ENCODE peak calls at places on chromosomes 2 and 18, in eight cellular contexts. N, L, O, G, I, Q, B and V are unnamed samples.

GRCh38 chr2:45263147-45263546 is 253.9 kb upstream of the SIX2 start:
- DNase-seq in N (no peak), L (no peak), O (no peak), G (no peak), I (peak), Q (no peak), B (no peak), V (no peak)

GRCh38 chr2:69693472-69694450 is 48.2 kb upstream of the ANXA4 start:
- DNase-seq in N (peak), L (no peak), O (no peak), G (no peak), I (no peak), Q (no peak), B (no peak), V (no peak)

GRCh38 chr2:767440-767839 is 90.2 kb upstream of the TMEM18 start:
- DNase-seq in N (peak), L (no peak), O (no peak), G (no peak), I (no peak), Q (no peak), B (no peak), V (no peak)

GRCh38 chr18:9362869-9363268 is 28.3 kb downstream of the TWSG1 start:
- DNase-seq in N (no peak), L (peak), O (no peak), G (no peak), I (no peak), Q (no peak), B (no peak), V (no peak)

GRCh38 chr2:8016688-8017087 is 665.2 kb upstream of the ID2 start:
- DNase-seq in N (no peak), L (no peak), O (no peak), G (no peak), I (no peak), Q (no peak), B (no peak), V (no peak)

GRCh38 chr2:190477563-190478454 is 56.7 kb downstream of the NEMP2 start:
- DNase-seq in N (no peak), L (peak), O (no peak), G (no peak), I (no peak), Q (peak), B (no peak), V (no peak)

GRCh38 chr18:31102941-31103340 is 720 bp upstream of the DSC2 start:
- DNase-seq in N (no peak), L (no peak), O (no peak), G (no peak), I (no peak), Q (no peak), B (no peak), V (no peak)

GRCh38 chr18:37421349-37422080 is 144.1 kb downstream of the CELF4 start:
- DNase-seq in N (no peak), L (no peak), O (no peak), G (no peak), I (no peak), Q (peak), B (no peak), V (no peak)

GRCh38 chr18:78406743-78407455 is 572.7 kb upstream of the SALL3 start:
- DNase-seq in N (no peak), L (no peak), O (no peak), G (no peak), I (no peak), Q (no peak), B (no peak), V (no peak)

GRCh38 chr18:63025251-63025710 is 294.3 kb downstream of the BCL2 start:
- DNase-seq in N (no peak), L (no peak), O (peak), G (peak), I (peak), Q (no peak), B (no peak), V (peak)
- TF ChIP-seq CTCF in N (no peak), L (no peak), O (peak), G (no peak), I (peak), Q (peak), B (no peak), V (peak)

GRCh38 chr18:57121542-57122112 is 25.3 kb upstream of the BOD1L2 start:
- DNase-seq in N (no peak), L (no peak), O (peak), G (peak), I (no peak), Q (no peak), B (no peak), V (no peak)
- TF ChIP-seq CTCF in N (no peak), L (no peak), O (peak), G (no peak), I (no peak), Q (no peak), B (no peak), V (no peak)

GRCh38 chr2:28155071-28155470 is 237.6 kb upstream of the FOSL2 start:
- DNase-seq in N (no peak), L (no peak), O (no peak), G (no peak), I (no peak), Q (no peak), B (no peak), V (no peak)

GRCh38 chr2:28153851-28154250 is 238.8 kb upstream of the FOSL2 start:
- DNase-seq in N (no peak), L (no peak), O (no peak), G (no peak), I (no peak), Q (no peak), B (no peak), V (no peak)

GRCh38 chr2:28152585-28153284 is 239.9 kb upstream of the FOSL2 start:
- DNase-seq in N (no peak), L (peak), O (no peak), G (no peak), I (no peak), Q (peak), B (no peak), V (peak)

GRCh38 chr2:28150994-28151393 is 241.7 kb upstream of the FOSL2 start:
- DNase-seq in N (no peak), L (no peak), O (no peak), G (no peak), I (no peak), Q (no peak), B (no peak), V (no peak)

GRCh38 chr2:28155627-28156026 is 237.0 kb upstream of the FOSL2 start:
- DNase-seq in N (no peak), L (no peak), O (no peak), G (peak), I (peak), Q (no peak), B (no peak), V (peak)
- TF ChIP-seq CTCF in N (peak), L (peak), O (peak), G (peak), I (peak), Q (peak), B (peak), V (peak)

GRCh38 chr18:68623342-68623741 is 91.6 kb downstream of the TMX3 start:
- DNase-seq in N (no peak), L (peak), O (peak), G (peak), I (peak), Q (peak), B (no peak), V (peak)
- TF ChIP-seq CTCF in N (peak), L (peak), O (peak), G (peak), I (peak), Q (peak), B (peak), V (peak)

GRCh38 chr2:226813148-226813701 is 13.6 kb upstream of the IRS1 start:
- DNase-seq in N (no peak), L (no peak), O (no peak), G (peak), I (no peak), Q (peak), B (no peak), V (no peak)
- TF ChIP-seq CTCF in N (no peak), L (peak), O (no peak), G (no peak), I (peak), Q (peak), B (no peak), V (peak)